ENCODE peak calls at places on chromosome 12, in six cellular contexts. One of them, this sample, is unnamed.

GRCh38 chr12:96981053-96981452 is 74.0 kb downstream of the NEDD1 start:
- DNase-seq in heart left ventricle: no peak
- DNase-seq in thoracic aorta: no peak
- DNase-seq in adrenal gland: no peak
- DNase-seq in Panc1: no peak
- DNase-seq in mammary epithelial cell: peak; percentile 46
- DNase-seq in this sample: no peak

GRCh38 chr12:6927379-6927991 is at the start of gene ATN1:
- DNase-seq in heart left ventricle: peak; percentile 91
- DNase-seq in thoracic aorta: no peak
- DNase-seq in adrenal gland: peak; percentile 89
- DNase-seq in Panc1: no peak
- DNase-seq in mammary epithelial cell: peak; percentile 48
- DNase-seq in this sample: peak; percentile 87

GRCh38 chr12:118746176-118746575 is 235.2 kb upstream of the SRRM4 start:
- DNase-seq in heart left ventricle: no peak
- DNase-seq in thoracic aorta: no peak
- DNase-seq in adrenal gland: no peak
- DNase-seq in Panc1: no peak
- DNase-seq in mammary epithelial cell: no peak
- DNase-seq in this sample: no peak

GRCh38 chr12:47231456-47231855 is 151.7 kb upstream of the AMIGO2 start:
- DNase-seq in heart left ventricle: no peak
- DNase-seq in thoracic aorta: no peak
- DNase-seq in adrenal gland: no peak
- DNase-seq in Panc1: no peak
- DNase-seq in mammary epithelial cell: no peak
- DNase-seq in this sample: no peak

GRCh38 chr12:27924350-27925140 is 48.0 kb downstream of the PTHLH start:
- DNase-seq in heart left ventricle: no peak
- DNase-seq in thoracic aorta: no peak
- DNase-seq in adrenal gland: no peak
- DNase-seq in Panc1: no peak
- DNase-seq in mammary epithelial cell: peak; percentile 16
- DNase-seq in this sample: no peak

GRCh38 chr12:49827351-49828099 is 688 bp downstream of the NCKAP5L start:
- DNase-seq in heart left ventricle: peak; percentile 74
- DNase-seq in thoracic aorta: no peak
- DNase-seq in adrenal gland: peak; percentile 95
- DNase-seq in Panc1: no peak
- DNase-seq in mammary epithelial cell: peak; percentile 55
- DNase-seq in this sample: peak; percentile 79

GRCh38 chr12:123363743-123364531 is 710 bp downstream of the SBNO1 start:
- DNase-seq in heart left ventricle: peak; percentile 10
- DNase-seq in thoracic aorta: no peak
- DNase-seq in adrenal gland: peak; percentile 30
- DNase-seq in Panc1: no peak
- DNase-seq in mammary epithelial cell: peak; percentile 36
- DNase-seq in this sample: peak; percentile 18

GRCh38 chr12:94172031-94172430 is 23.7 kb downstream of the PLXNC1 start:
- DNase-seq in heart left ventricle: no peak
- DNase-seq in thoracic aorta: no peak
- DNase-seq in adrenal gland: peak; percentile 17
- DNase-seq in Panc1: no peak
- DNase-seq in mammary epithelial cell: no peak
- DNase-seq in this sample: no peak

GRCh38 chr12:93109794-93110203 is 180.7 kb upstream of the EEA1 start:
- DNase-seq in heart left ventricle: no peak
- DNase-seq in thoracic aorta: no peak
- DNase-seq in adrenal gland: no peak
- DNase-seq in Panc1: no peak
- DNase-seq in mammary epithelial cell: no peak
- DNase-seq in this sample: no peak

GRCh38 chr12:50732591-50732990 is 31.3 kb upstream of the ATF1 start:
- DNase-seq in heart left ventricle: no peak
- DNase-seq in thoracic aorta: no peak
- DNase-seq in adrenal gland: peak; percentile 74
- DNase-seq in Panc1: peak; percentile 30
- DNase-seq in mammary epithelial cell: peak; percentile 72
- DNase-seq in this sample: no peak

GRCh38 chr12:93002278-93003054 is 73.4 kb upstream of the EEA1 start:
- DNase-seq in heart left ventricle: no peak
- DNase-seq in thoracic aorta: no peak
- DNase-seq in adrenal gland: peak; percentile 26
- DNase-seq in Panc1: no peak
- DNase-seq in mammary epithelial cell: peak; percentile 21
- DNase-seq in this sample: no peak

GRCh38 chr12:51270067-51270846 is at the start of gene SMAGP:
- DNase-seq in heart left ventricle: peak; percentile 72
- DNase-seq in thoracic aorta: no peak
- DNase-seq in adrenal gland: peak; percentile 58
- DNase-seq in Panc1: no peak
- DNase-seq in mammary epithelial cell: peak; percentile 69
- DNase-seq in this sample: peak; percentile 76

GRCh38 chr12:93139028-93139665 is 210.1 kb upstream of the EEA1 start:
- DNase-seq in heart left ventricle: no peak
- DNase-seq in thoracic aorta: no peak
- DNase-seq in adrenal gland: no peak
- DNase-seq in Panc1: no peak
- DNase-seq in mammary epithelial cell: no peak
- DNase-seq in this sample: no peak

GRCh38 chr12:78101946-78102635 is 271.4 kb downstream of the NAV3 start:
- DNase-seq in heart left ventricle: no peak
- DNase-seq in thoracic aorta: no peak
- DNase-seq in adrenal gland: no peak
- DNase-seq in Panc1: no peak
- DNase-seq in mammary epithelial cell: no peak
- DNase-seq in this sample: no peak

GRCh38 chr12:103572312-103572711 is 14.8 kb upstream of the STAB2 start:
- DNase-seq in heart left ventricle: no peak
- DNase-seq in thoracic aorta: no peak
- DNase-seq in adrenal gland: no peak
- DNase-seq in Panc1: no peak
- DNase-seq in mammary epithelial cell: no peak
- DNase-seq in this sample: no peak

GRCh38 chr12:27284751-27285150 is 40.7 kb downstream of the STK38L start:
- DNase-seq in heart left ventricle: no peak
- DNase-seq in thoracic aorta: no peak
- DNase-seq in adrenal gland: no peak
- DNase-seq in Panc1: no peak
- DNase-seq in mammary epithelial cell: no peak
- DNase-seq in this sample: no peak

GRCh38 chr12:75825686-75826085 is 205.9 kb downstream of the PHLDA1 start:
- DNase-seq in heart left ventricle: no peak
- DNase-seq in thoracic aorta: no peak
- DNase-seq in adrenal gland: no peak
- DNase-seq in Panc1: no peak
- DNase-seq in mammary epithelial cell: peak; percentile 95
- DNase-seq in this sample: no peak

GRCh38 chr12:106655577-106655976 is 72.8 kb downstream of the RFX4 start:
- DNase-seq in heart left ventricle: no peak
- DNase-seq in thoracic aorta: no peak
- DNase-seq in adrenal gland: no peak
- DNase-seq in Panc1: no peak
- DNase-seq in mammary epithelial cell: no peak
- DNase-seq in this sample: no peak

GRCh38 chr12:3717283-3717974 is 35.5 kb downstream of the CRACR2A start:
- DNase-seq in heart left ventricle: no peak
- DNase-seq in thoracic aorta: no peak
- DNase-seq in adrenal gland: no peak
- DNase-seq in Panc1: no peak
- DNase-seq in mammary epithelial cell: no peak
- DNase-seq in this sample: no peak

GRCh38 chr12:112595415-112595814 is 176.7 kb downstream of the PTPN11 start:
- DNase-seq in heart left ventricle: no peak
- DNase-seq in thoracic aorta: no peak
- DNase-seq in adrenal gland: no peak
- DNase-seq in Panc1: no peak
- DNase-seq in mammary epithelial cell: peak; percentile 23
- DNase-seq in this sample: no peak

GRCh38 chr12:112589275-112589674 is 170.5 kb downstream of the PTPN11 start:
- DNase-seq in heart left ventricle: no peak
- DNase-seq in thoracic aorta: no peak
- DNase-seq in adrenal gland: no peak
- DNase-seq in Panc1: no peak
- DNase-seq in mammary epithelial cell: no peak
- DNase-seq in this sample: no peak

GRCh38 chr12:112584266-112584722 is 165.5 kb downstream of the PTPN11 start:
- DNase-seq in heart left ventricle: no peak
- DNase-seq in thoracic aorta: no peak
- DNase-seq in adrenal gland: no peak
- DNase-seq in Panc1: no peak
- DNase-seq in mammary epithelial cell: no peak
- DNase-seq in this sample: no peak

GRCh38 chr12:112586148-112586783 is 167.5 kb downstream of the PTPN11 start:
- DNase-seq in heart left ventricle: no peak
- DNase-seq in thoracic aorta: no peak
- DNase-seq in adrenal gland: no peak
- DNase-seq in Panc1: no peak
- DNase-seq in mammary epithelial cell: no peak
- DNase-seq in this sample: no peak

DNA sequence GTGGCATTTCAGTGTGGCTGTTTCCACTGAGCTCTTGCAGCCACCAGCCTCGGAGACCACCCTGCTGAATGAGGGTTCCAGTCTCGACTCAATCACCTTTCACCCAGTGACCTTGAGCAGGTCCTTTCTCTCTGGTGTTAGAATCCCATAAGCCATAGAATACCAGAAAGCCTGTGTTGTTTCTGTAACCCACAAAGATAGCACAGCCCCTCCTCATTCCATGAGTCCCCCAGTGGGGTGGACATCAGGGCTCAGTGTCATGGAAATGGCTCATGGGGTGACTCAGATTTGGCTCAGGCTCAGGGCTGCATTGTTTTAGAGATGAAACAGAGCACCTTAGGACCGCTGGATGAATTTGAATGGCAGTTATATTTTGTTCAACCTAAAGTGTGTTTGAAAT is 171.5 kb downstream of the PTPN11 start:
- DNase-seq in heart left ventricle: no peak
- DNase-seq in thoracic aorta: no peak
- DNase-seq in adrenal gland: no peak
- DNase-seq in Panc1: no peak
- DNase-seq in mammary epithelial cell: no peak
- DNase-seq in this sample: no peak
- H3K27me3 ChIP-seq in heart left ventricle: peaks cover 5% of the 10 kb centered on the region
- H3K27me3 ChIP-seq in thoracic aorta: no peaks in the 10 kb centered on the region
- H3K27me3 ChIP-seq in adrenal gland: no peaks in the 10 kb centered on the region
- H3K27me3 ChIP-seq in Panc1: peaks cover 4% of the 10 kb centered on the region
- H3K27me3 ChIP-seq in mammary epithelial cell: no peaks in the 10 kb centered on the region
- H3K27me3 ChIP-seq in this sample: peaks cover 70% of the 10 kb centered on the region

DNA sequence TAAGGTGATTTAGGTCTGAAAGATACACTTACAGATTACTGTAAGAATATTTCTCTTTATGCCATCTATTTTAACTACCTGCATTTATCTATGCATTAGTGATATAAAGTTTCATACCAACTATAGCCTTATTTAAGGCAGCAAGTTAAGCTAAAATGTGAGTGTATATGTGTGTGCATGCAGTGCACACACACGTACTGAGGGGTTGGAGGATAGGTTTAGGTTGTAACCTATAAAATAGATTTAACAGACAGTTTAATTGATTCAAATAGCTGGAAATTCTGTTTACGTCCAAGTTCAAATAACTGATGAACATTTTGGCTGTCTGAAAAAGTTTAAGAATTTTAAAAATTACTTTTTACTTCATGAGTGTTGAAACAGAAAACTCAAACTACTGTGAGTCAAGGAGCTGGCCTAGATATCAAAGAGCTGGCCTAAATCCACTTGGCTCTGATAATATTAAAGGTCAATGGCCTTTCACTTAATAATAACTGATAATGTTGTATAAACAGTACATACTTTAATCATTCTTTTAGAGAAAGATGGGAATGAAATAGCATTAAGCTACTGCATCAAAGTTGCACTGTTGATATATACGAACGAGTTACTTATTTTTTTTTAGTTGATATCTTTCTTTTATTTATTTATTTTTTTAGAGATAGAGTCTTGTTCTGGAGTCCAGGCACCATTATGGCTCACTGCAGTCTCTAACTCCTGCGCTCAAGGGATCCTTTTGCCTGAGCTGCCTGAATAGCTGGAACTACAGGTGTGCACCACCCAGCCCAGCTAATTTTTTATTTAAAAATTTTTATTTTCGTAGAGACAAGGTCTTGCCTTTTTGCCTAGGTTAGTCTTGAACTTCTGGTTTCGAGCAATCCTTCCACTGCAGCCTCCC is 13.8 kb upstream of the KCNJ8 start:
- DNase-seq in heart left ventricle: no peak
- DNase-seq in thoracic aorta: no peak
- DNase-seq in adrenal gland: peak; percentile 73
- DNase-seq in Panc1: no peak
- DNase-seq in mammary epithelial cell: no peak
- DNase-seq in this sample: no peak
- TF ChIP-seq CTCF in heart left ventricle: no peak
- TF ChIP-seq CTCF in thoracic aorta: no peak
- TF ChIP-seq CTCF in adrenal gland: no peak
- TF ChIP-seq CTCF in Panc1: no peak
- TF ChIP-seq CTCF in mammary epithelial cell: no peak
- TF ChIP-seq CTCF in this sample: no peak

DNA sequence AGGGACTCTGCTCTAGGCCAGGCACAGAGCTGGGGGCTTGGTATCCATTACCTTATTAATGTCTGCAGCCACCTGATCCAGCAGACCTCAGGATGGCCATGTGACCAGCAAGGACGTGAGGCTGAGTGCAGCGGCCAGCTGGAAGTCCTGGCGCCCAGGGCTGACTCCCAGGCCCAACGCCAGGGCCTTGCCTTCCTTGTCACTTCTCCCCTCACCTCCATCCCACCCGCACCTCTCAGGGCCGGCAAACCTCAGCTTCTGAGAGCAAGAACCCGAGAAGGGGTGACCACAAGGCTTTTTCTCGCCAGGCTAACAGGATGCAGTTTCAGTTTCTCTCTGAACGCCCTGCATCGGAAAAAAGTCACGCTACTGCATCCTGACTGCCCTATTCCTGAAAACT is 15.4 kb downstream of the RAB35 start:
- DNase-seq in heart left ventricle: no peak
- DNase-seq in thoracic aorta: no peak
- DNase-seq in adrenal gland: peak; percentile 80
- DNase-seq in Panc1: no peak
- DNase-seq in mammary epithelial cell: no peak
- DNase-seq in this sample: no peak
- H3K27ac ChIP-seq in heart left ventricle: no peak overlapping the region
- H3K27ac ChIP-seq in thoracic aorta: no peak overlapping the region
- H3K27ac ChIP-seq in adrenal gland: peak overlapping the region; percentile 73
- H3K27ac ChIP-seq in Panc1: no peak overlapping the region
- H3K27ac ChIP-seq in mammary epithelial cell: no peak overlapping the region
- H3K27ac ChIP-seq in this sample: no peak overlapping the region

DNA sequence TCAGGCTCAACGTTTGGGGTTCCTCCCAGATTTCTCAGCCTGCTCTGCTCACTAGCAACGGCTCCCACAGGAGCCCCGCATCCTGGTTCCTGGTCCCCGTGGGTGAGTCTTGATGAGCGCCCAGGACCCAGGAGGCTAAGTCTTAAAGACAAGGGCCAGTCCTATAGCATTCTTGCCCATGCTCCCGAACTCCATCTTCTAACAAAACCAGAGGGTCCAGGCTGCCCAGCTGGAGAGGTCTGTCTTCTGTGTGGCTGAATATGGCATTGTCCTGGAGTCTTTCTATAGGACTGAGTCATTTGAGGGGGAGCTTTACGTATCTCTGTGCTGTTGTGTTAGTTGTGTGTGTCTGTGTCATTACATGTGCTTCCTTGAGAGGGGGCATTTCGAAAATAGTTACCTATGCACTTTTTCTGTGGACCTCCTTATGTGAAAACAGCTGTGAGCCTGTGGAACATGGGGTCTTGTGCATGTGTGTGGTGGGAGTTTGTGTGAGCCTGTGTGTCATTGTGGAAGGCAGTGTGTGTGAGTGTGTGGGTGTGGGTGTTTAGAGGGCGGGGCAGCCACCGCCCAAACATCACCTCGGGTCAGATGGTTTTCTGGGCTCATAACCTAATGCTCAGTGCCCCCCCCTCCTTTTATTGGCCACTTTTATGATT is 9.1 kb upstream of the TBX5 start:
- DNase-seq in heart left ventricle: no peak
- DNase-seq in thoracic aorta: no peak
- DNase-seq in adrenal gland: no peak
- DNase-seq in Panc1: no peak
- DNase-seq in mammary epithelial cell: no peak
- DNase-seq in this sample: no peak
- H3K27me3 ChIP-seq in heart left ventricle: peaks cover 48% of the 10 kb centered on the region
- H3K27me3 ChIP-seq in thoracic aorta: peaks cover 6% of the 10 kb centered on the region
- H3K27me3 ChIP-seq in adrenal gland: peaks cover 61% of the 10 kb centered on the region
- H3K27me3 ChIP-seq in Panc1: peaks cover 3% of the 10 kb centered on the region
- H3K27me3 ChIP-seq in mammary epithelial cell: peaks cover 17% of the 10 kb centered on the region
- H3K27me3 ChIP-seq in this sample: peaks cover 35% of the 10 kb centered on the region